ENCODE peak calls at places on chromosomes 12 and 14, in seven cellular contexts. H, R, Z, G, E, W and V are unnamed samples.

GRCh38 chr14:79254069-79254775 is 957.1 kb downstream of the DIO2 start:
- DNase-seq in R (no peak), G (no peak), W (no peak), Z (no peak), H (no peak), E (no peak), V (no peak)

GRCh38 chr12:88577537-88577936 is 2.7 kb downstream of the KITLG start:
- DNase-seq in Z (peak), G (peak), H (no peak), W (no peak), E (no peak), R (no peak), V (no peak)

GRCh38 chr14:50067723-50068495 is 48.5 kb downstream of the VCPKMT start:
- DNase-seq in G (peak), H (no peak), R (no peak), W (no peak), Z (peak), E (no peak), V (no peak)

GRCh38 chr12:121697093-121697698 is 15.4 kb upstream of the TMEM120B start:
- DNase-seq in H (peak), R (no peak), E (no peak), G (peak), Z (peak), W (no peak), V (no peak)

GRCh38 chr12:28040251-28040650 is 67.7 kb upstream of the PTHLH start:
- DNase-seq in H (no peak), Z (no peak), W (no peak), G (no peak), E (no peak), R (no peak), V (no peak)

GRCh38 chr14:35398095-35398584 is 6.4 kb downstream of the NFKBIA start:
- DNase-seq in H (no peak), E (no peak), W (no peak), G (no peak), R (peak), Z (no peak), V (no peak)

GRCh38 chr14:76917759-76918175 is 91.6 kb downstream of the LRRC74A start:
- DNase-seq in E (no peak), G (no peak), Z (no peak), H (no peak), R (peak), W (no peak), V (no peak)

GRCh38 chr12:47941475-47942326 is 21.7 kb upstream of the TMEM106C start:
- DNase-seq in E (no peak), H (no peak), R (no peak), W (no peak), G (no peak), Z (no peak), V (no peak)

GRCh38 chr12:88516811-88517210 is 63.5 kb downstream of the KITLG start:
- DNase-seq in E (no peak), W (no peak), Z (no peak), G (peak), H (no peak), R (no peak), V (no peak)

GRCh38 chr12:109310247-109311125 is 1.4 kb upstream of the FOXN4 start:
- DNase-seq in H (peak), W (no peak), G (peak), R (no peak), E (peak), Z (no peak), V (no peak)

GRCh38 chr12:14408208-14408607 is 42.7 kb downstream of the ATF7IP start:
- DNase-seq in E (no peak), R (no peak), W (no peak), Z (no peak), G (no peak), H (no peak), V (no peak)

GRCh38 chr12:104535383-104535782 is 78.6 kb downstream of the CHST11 start:
- DNase-seq in E (no peak), H (no peak), W (no peak), Z (no peak), R (no peak), G (no peak), V (peak)

GRCh38 chr14:61484826-61485584 is 163.6 kb downstream of the PRKCH start:
- DNase-seq in W (no peak), G (no peak), R (no peak), E (no peak), Z (no peak), H (no peak), V (no peak)

GRCh38 chr12:56119361-56119796 is 1.3 kb downstream of the ZC3H10 start:
- DNase-seq in G (peak), E (peak), W (peak), Z (peak), R (peak), H (peak), V (peak)

GRCh38 chr14:78985668-78986073 is 815.5 kb downstream of the NRXN3 start:
- DNase-seq in R (no peak), E (no peak), H (no peak), G (no peak), Z (no peak), W (no peak), V (no peak)

GRCh38 chr14:45426685-45427282 is 173.8 kb upstream of the MIS18BP1 start:
- DNase-seq in R (no peak), W (peak), G (peak), H (peak), E (no peak), Z (peak), V (no peak)

GRCh38 chr12:125245601-125246345 is 180.5 kb downstream of the AACS start:
- DNase-seq in Z (no peak), G (no peak), R (no peak), H (no peak), E (no peak), W (no peak), V (no peak)

GRCh38 chr12:54628186-54628846 is 6.4 kb downstream of the LACRT start:
- DNase-seq in G (no peak), H (no peak), W (no peak), E (no peak), R (no peak), Z (no peak), V (no peak)

GRCh38 chr14:105091335-105092123 is 26.3 kb upstream of the GPR132 start:
- DNase-seq in R (peak), G (peak), W (peak), E (no peak), H (no peak), Z (peak), V (no peak)

GRCh38 chr12:50101663-50102062 is 2.1 kb upstream of the GPD1 start:
- DNase-seq in E (no peak), Z (peak), H (no peak), R (no peak), G (peak), W (no peak), V (peak)

GRCh38 chr12:111616177-111616623 is 17.1 kb upstream of the ATXN2 start:
- DNase-seq in G (peak), H (no peak), Z (no peak), E (no peak), R (no peak), W (no peak), V (no peak)

GRCh38 chr12:117120787-117121186 is 21.6 kb upstream of the TESC start:
- DNase-seq in G (no peak), W (no peak), H (no peak), Z (no peak), E (no peak), R (no peak), V (no peak)

GRCh38 chr14:23364164-23364571 is 804 bp downstream of the EFS start:
- DNase-seq in E (no peak), Z (no peak), G (no peak), R (no peak), W (no peak), H (no peak), V (no peak)

GRCh38 chr14:100298551-100299237 is 7.5 kb downstream of the SLC25A29 start:
- DNase-seq in G (no peak), R (peak), Z (no peak), H (no peak), W (no peak), E (no peak), V (no peak)

GRCh38 chr14:24808412-24808811 is 174.4 kb upstream of the GZMB start:
- DNase-seq in Z (no peak), G (no peak), W (no peak), E (no peak), R (no peak), H (no peak), V (no peak)

GRCh38 chr12:64780531-64781373 is 21.5 kb upstream of the GNS start:
- DNase-seq in H (peak), W (peak), E (peak), Z (no peak), G (peak), R (peak), V (no peak)

GRCh38 chr12:109115758-109116610 is at the start of gene ACACB:
- DNase-seq in W (peak), R (peak), Z (no peak), E (no peak), H (no peak), G (no peak), V (no peak)

GRCh38 chr12:57460457-57461325 is 1.1 kb downstream of the GLI1 start:
- DNase-seq in Z (no peak), W (peak), R (no peak), G (no peak), H (no peak), E (no peak), V (no peak)